ENCODE peak calls at places on chromosomes 13 and 19, in five cellular contexts. One of them, this sample, is unnamed.

GRCh38 chr19:31962565-31962996 is 382.8 kb upstream of the ZNF507 start:
- DNase-seq in foreskin fibroblast: no peak
- DNase-seq in AG09309: no peak
- DNase-seq in body of pancreas: no peak
- DNase-seq in epithelial cell of esophagus: no peak
- DNase-seq in this sample: no peak

GRCh38 chr13:98353750-98354149 is 176.7 kb upstream of the RNF113B start:
- DNase-seq in epithelial cell of esophagus: no peak
- DNase-seq in AG09309: no peak
- DNase-seq in body of pancreas: no peak
- DNase-seq in foreskin fibroblast: no peak
- DNase-seq in this sample: peak

GRCh38 chr19:52522555-52522954 is 4.9 kb upstream of the ZNF808 start:
- DNase-seq in AG09309: no peak
- DNase-seq in epithelial cell of esophagus: no peak
- DNase-seq in foreskin fibroblast: no peak
- DNase-seq in body of pancreas: no peak
- DNase-seq in this sample: no peak

GRCh38 chr13:108176685-108177274 is 38.6 kb downstream of the LIG4 start:
- DNase-seq in foreskin fibroblast: peak
- DNase-seq in epithelial cell of esophagus: peak
- DNase-seq in AG09309: no peak
- DNase-seq in body of pancreas: peak
- DNase-seq in this sample: no peak

GRCh38 chr19:6030214-6030507 is 52.2 kb upstream of the RANBP3 start:
- DNase-seq in foreskin fibroblast: peak
- DNase-seq in body of pancreas: no peak
- DNase-seq in epithelial cell of esophagus: peak
- DNase-seq in AG09309: peak
- DNase-seq in this sample: peak

GRCh38 chr13:35343417-35343816 is 133.1 kb downstream of the MAB21L1 start:
- DNase-seq in AG09309: no peak
- DNase-seq in body of pancreas: no peak
- DNase-seq in epithelial cell of esophagus: no peak
- DNase-seq in foreskin fibroblast: no peak
- DNase-seq in this sample: no peak

GRCh38 chr13:111225810-111226546 is 94.5 kb upstream of the TEX29 start:
- DNase-seq in foreskin fibroblast: no peak
- DNase-seq in AG09309: no peak
- DNase-seq in body of pancreas: no peak
- DNase-seq in epithelial cell of esophagus: no peak
- DNase-seq in this sample: no peak

GRCh38 chr13:114064516-114065140 is 67.8 kb downstream of the RASA3 start:
- DNase-seq in body of pancreas: no peak
- DNase-seq in epithelial cell of esophagus: peak
- DNase-seq in foreskin fibroblast: peak
- DNase-seq in AG09309: no peak
- DNase-seq in this sample: peak

GRCh38 chr13:42395066-42395821 is 123.3 kb downstream of the AKAP11 start:
- DNase-seq in body of pancreas: no peak
- DNase-seq in epithelial cell of esophagus: no peak
- DNase-seq in foreskin fibroblast: no peak
- DNase-seq in AG09309: no peak
- DNase-seq in this sample: no peak

GRCh38 chr13:113657851-113658741 is at the start of gene ATP4B:
- DNase-seq in AG09309: no peak
- DNase-seq in foreskin fibroblast: no peak
- DNase-seq in body of pancreas: no peak
- DNase-seq in epithelial cell of esophagus: no peak
- DNase-seq in this sample: no peak

GRCh38 chr19:33689138-33689746 is 67.5 kb downstream of the CHST8 start:
- DNase-seq in foreskin fibroblast: no peak
- DNase-seq in body of pancreas: no peak
- DNase-seq in AG09309: no peak
- DNase-seq in epithelial cell of esophagus: no peak
- DNase-seq in this sample: no peak

GRCh38 chr19:19387108-19387507 is 18.4 kb upstream of the GATAD2A start:
- DNase-seq in foreskin fibroblast: no peak
- DNase-seq in AG09309: no peak
- DNase-seq in epithelial cell of esophagus: no peak
- DNase-seq in body of pancreas: no peak
- DNase-seq in this sample: no peak

GRCh38 chr19:19384486-19384885 is 21.0 kb upstream of the GATAD2A start:
- DNase-seq in AG09309: no peak
- DNase-seq in body of pancreas: no peak
- DNase-seq in foreskin fibroblast: no peak
- DNase-seq in epithelial cell of esophagus: no peak
- DNase-seq in this sample: no peak

GRCh38 chr19:19385900-19386339 is 19.6 kb upstream of the GATAD2A start:
- DNase-seq in epithelial cell of esophagus: no peak
- DNase-seq in foreskin fibroblast: no peak
- DNase-seq in AG09309: no peak
- DNase-seq in body of pancreas: no peak
- DNase-seq in this sample: no peak

GRCh38 chr19:19386373-19386869 is 19.1 kb upstream of the GATAD2A start:
- DNase-seq in foreskin fibroblast: no peak
- DNase-seq in AG09309: no peak
- DNase-seq in body of pancreas: no peak
- DNase-seq in epithelial cell of esophagus: no peak
- DNase-seq in this sample: no peak

DNA sequence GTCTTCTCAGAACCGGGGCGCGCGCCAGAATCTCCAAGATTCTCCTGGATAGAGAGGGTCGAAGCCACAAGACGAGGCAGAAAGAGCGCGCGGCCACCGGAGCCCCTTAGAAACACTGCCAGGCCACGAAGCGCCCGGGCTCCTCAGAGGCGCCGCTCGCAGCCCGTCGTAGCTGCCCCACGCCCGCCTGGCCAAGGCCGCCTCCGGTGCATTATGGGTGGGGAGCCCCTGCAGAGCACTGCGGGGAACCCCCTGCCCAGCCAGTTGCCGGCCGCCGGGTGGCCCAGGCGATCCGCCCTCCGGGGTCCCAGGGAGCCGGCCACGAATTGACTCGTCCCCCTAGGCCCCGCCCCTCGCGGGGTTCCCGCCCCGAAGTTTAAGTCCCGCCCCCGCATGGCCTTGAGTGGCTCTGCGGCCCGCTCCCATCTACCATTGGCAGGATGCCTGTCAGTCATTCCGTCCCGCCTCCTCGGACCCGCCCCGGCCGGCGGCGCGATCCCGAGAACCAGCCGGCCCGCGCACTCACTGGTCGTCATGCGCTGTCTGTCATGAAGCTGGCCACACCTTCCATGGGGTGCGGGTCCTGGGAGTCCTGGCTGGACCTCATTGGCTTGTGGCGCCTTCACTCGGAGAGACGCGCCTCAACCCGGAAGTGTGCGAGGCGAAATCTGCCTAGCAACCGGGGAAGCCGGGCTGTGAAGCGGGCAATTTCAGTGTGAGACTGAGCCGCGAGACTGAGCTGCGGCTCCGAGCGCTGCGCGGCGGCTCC is 20.2 kb upstream of the GATAD2A start:
- DNase-seq in foreskin fibroblast: peak
- DNase-seq in AG09309: peak
- DNase-seq in epithelial cell of esophagus: peak
- DNase-seq in body of pancreas: peak
- DNase-seq in this sample: peak
- TF ChIP-seq CTCF in foreskin fibroblast: no peak
- TF ChIP-seq CTCF in AG09309: no peak
- TF ChIP-seq CTCF in epithelial cell of esophagus: no peak
- TF ChIP-seq CTCF in body of pancreas: peak
- TF ChIP-seq CTCF in this sample: no peak

GRCh38 chr19:11379857-11380350 is 4.2 kb downstream of the EPOR start:
- DNase-seq in AG09309: no peak
- DNase-seq in foreskin fibroblast: no peak
- DNase-seq in epithelial cell of esophagus: no peak
- DNase-seq in body of pancreas: no peak
- DNase-seq in this sample: no peak
- H3K4me3 ChIP-seq in AG09309: no peak
- H3K4me3 ChIP-seq in foreskin fibroblast: peak
- H3K4me3 ChIP-seq in epithelial cell of esophagus: no peak
- H3K4me3 ChIP-seq in body of pancreas: no peak
- H3K4me3 ChIP-seq in this sample: no peak

DNA sequence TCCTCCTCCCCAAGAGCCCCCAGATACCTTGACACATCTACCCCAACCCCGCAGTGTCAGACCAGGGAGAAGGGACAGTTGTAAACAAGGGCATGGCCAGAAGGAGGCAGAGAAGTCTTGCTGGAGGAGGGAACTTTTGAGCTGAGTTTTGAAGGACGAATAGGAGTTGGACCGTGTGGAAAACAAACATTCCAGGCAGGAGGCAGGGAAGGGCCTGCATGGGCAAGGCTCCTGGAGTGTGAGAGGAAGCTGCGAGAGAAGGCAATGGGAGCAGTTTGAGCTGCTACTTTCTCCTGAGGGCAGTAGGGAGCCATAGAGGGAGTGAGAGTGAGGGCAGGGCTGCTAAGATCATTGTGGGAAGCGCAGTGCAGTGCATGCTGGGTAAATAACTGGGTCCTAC is 23.3 kb downstream of the IL12RB1 start:
- DNase-seq in body of pancreas: no peak
- DNase-seq in epithelial cell of esophagus: peak
- DNase-seq in AG09309: no peak
- DNase-seq in foreskin fibroblast: no peak
- DNase-seq in this sample: no peak
- TF ChIP-seq CTCF in body of pancreas: no peak
- TF ChIP-seq CTCF in epithelial cell of esophagus: no peak
- TF ChIP-seq CTCF in AG09309: peak
- TF ChIP-seq CTCF in foreskin fibroblast: no peak
- TF ChIP-seq CTCF in this sample: peak

GRCh38 chr19:4057913-4058695 is 8.6 kb downstream of the ZBTB7A start:
- DNase-seq in AG09309: peak
- DNase-seq in foreskin fibroblast: peak
- DNase-seq in epithelial cell of esophagus: peak
- DNase-seq in body of pancreas: peak
- DNase-seq in this sample: peak
- H3K4me3 ChIP-seq in AG09309: peak
- H3K4me3 ChIP-seq in foreskin fibroblast: peak
- H3K4me3 ChIP-seq in epithelial cell of esophagus: peak
- H3K4me3 ChIP-seq in body of pancreas: no peak
- H3K4me3 ChIP-seq in this sample: peak

GRCh38 chr19:42325896-42326771 is 699 bp downstream of the MEGF8 start:
- DNase-seq in body of pancreas: no peak
- DNase-seq in foreskin fibroblast: peak
- DNase-seq in epithelial cell of esophagus: no peak
- DNase-seq in AG09309: no peak
- DNase-seq in this sample: no peak

GRCh38 chr19:42324655-42325307 is 654 bp upstream of the MEGF8 start:
- DNase-seq in AG09309: no peak
- DNase-seq in body of pancreas: no peak
- DNase-seq in foreskin fibroblast: no peak
- DNase-seq in epithelial cell of esophagus: no peak
- DNase-seq in this sample: no peak

GRCh38 chr19:42323852-42324654 is 1.4 kb upstream of the MEGF8 start:
- DNase-seq in AG09309: no peak
- DNase-seq in body of pancreas: peak
- DNase-seq in foreskin fibroblast: peak
- DNase-seq in epithelial cell of esophagus: no peak
- DNase-seq in this sample: no peak

GRCh38 chr19:42326969-42327368 is 1.5 kb downstream of the MEGF8 start:
- DNase-seq in AG09309: no peak
- DNase-seq in body of pancreas: no peak
- DNase-seq in epithelial cell of esophagus: no peak
- DNase-seq in foreskin fibroblast: no peak
- DNase-seq in this sample: no peak

GRCh38 chr19:42325308-42325895 is at the start of gene MEGF8:
- DNase-seq in foreskin fibroblast: peak
- DNase-seq in AG09309: peak
- DNase-seq in body of pancreas: peak
- DNase-seq in epithelial cell of esophagus: peak
- DNase-seq in this sample: peak
- TF ChIP-seq CTCF in foreskin fibroblast: peak
- TF ChIP-seq CTCF in AG09309: peak
- TF ChIP-seq CTCF in body of pancreas: peak
- TF ChIP-seq CTCF in epithelial cell of esophagus: peak
- TF ChIP-seq CTCF in this sample: no peak

DNA sequence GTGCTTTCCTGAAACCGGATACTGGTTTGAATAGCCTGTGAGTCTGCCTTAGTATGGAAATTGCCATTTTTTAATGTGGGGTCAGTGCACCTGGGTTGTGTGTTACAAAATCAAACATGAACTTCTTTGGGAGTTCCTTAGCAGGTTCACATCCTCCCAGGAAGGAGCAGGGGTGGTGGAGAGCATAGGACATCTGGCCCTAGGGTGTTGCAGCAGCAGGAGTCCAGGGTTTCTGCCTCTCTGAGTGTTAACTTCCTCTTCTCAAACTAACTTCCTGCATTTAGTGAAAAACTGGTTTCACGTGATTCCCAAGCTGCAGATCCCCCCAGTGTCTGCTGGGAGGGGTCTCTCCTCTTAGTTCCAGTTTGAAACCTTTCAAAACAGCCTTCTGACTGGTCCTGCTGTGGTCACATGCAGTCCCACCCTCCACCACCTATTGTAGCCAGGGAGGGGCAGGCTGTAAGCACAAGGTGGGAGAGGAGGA is 7.2 kb downstream of the RNASEH2B start:
- DNase-seq in foreskin fibroblast: peak
- DNase-seq in body of pancreas: peak
- DNase-seq in AG09309: no peak
- DNase-seq in epithelial cell of esophagus: no peak
- DNase-seq in this sample: no peak
- H3K4me3 ChIP-seq in foreskin fibroblast: no peak
- H3K4me3 ChIP-seq in body of pancreas: no peak
- H3K4me3 ChIP-seq in AG09309: no peak
- H3K4me3 ChIP-seq in epithelial cell of esophagus: no peak
- H3K4me3 ChIP-seq in this sample: no peak

GRCh38 chr19:12800344-12800732 is 1.3 kb downstream of the PRDX2 start:
- DNase-seq in AG09309: no peak
- DNase-seq in body of pancreas: no peak
- DNase-seq in epithelial cell of esophagus: no peak
- DNase-seq in foreskin fibroblast: no peak
- DNase-seq in this sample: no peak

GRCh38 chr19:12799723-12800343 is 1.8 kb downstream of the PRDX2 start:
- DNase-seq in foreskin fibroblast: no peak
- DNase-seq in epithelial cell of esophagus: no peak
- DNase-seq in body of pancreas: no peak
- DNase-seq in AG09309: no peak
- DNase-seq in this sample: no peak

GRCh38 chr19:12801466-12802266 is at the start of the genes PRDX2 and THSD8:
- DNase-seq in epithelial cell of esophagus: peak
- DNase-seq in AG09309: no peak
- DNase-seq in foreskin fibroblast: peak
- DNase-seq in body of pancreas: peak
- DNase-seq in this sample: peak

GRCh38 chr19:12802267-12803106 is 618 bp downstream of the THSD8 start:
- DNase-seq in foreskin fibroblast: peak
- DNase-seq in epithelial cell of esophagus: no peak
- DNase-seq in AG09309: no peak
- DNase-seq in body of pancreas: no peak
- DNase-seq in this sample: no peak

GRCh38 chr19:12800873-12801465 is 631 bp downstream of the PRDX2 start:
- DNase-seq in epithelial cell of esophagus: no peak
- DNase-seq in AG09309: no peak
- DNase-seq in foreskin fibroblast: peak
- DNase-seq in body of pancreas: peak
- DNase-seq in this sample: no peak
- TF ChIP-seq CTCF in epithelial cell of esophagus: no peak
- TF ChIP-seq CTCF in AG09309: no peak
- TF ChIP-seq CTCF in foreskin fibroblast: no peak
- TF ChIP-seq CTCF in body of pancreas: no peak
- TF ChIP-seq CTCF in this sample: no peak